ENCODE peak calls at places on chromosomes 3 and 15, in six cellular contexts. C is ovary; L is GM23338; K is A549; R is tibial artery; I is CD8-positive, alpha-beta memory T cell. P is an unnamed sample.

GRCh38 chr3:30620402-30621360 is 14.3 kb downstream of the TGFBR2 start:
- DNase-seq in C (no peak), L (no peak), K (no peak), R (no peak), I (no peak), P (no peak)

GRCh38 chr3:197398301-197398878 is 100.0 kb upstream of the DLG1 start:
- DNase-seq in C (no peak), L (no peak), K (no peak), R (no peak), I (no peak), P (no peak)

GRCh38 chr3:11494131-11494916 is 149.4 kb downstream of the VGLL4 start:
- DNase-seq in C (peak; percentile 6), L (no peak), K (no peak), R (no peak), I (no peak), P (no peak)

GRCh38 chr3:39230453-39230852 is 38.1 kb upstream of the XIRP1 start:
- DNase-seq in C (no peak), L (no peak), K (no peak), R (no peak), I (no peak), P (no peak)

GRCh38 chr15:25525741-25526140 is 86.9 kb upstream of the UBE3A start:
- DNase-seq in C (no peak), L (no peak), K (no peak), R (no peak), I (no peak), P (no peak)

GRCh38 chr3:123870033-123870432 is 14.1 kb downstream of the MYLK start:
- DNase-seq in C (no peak), L (no peak), K (no peak), R (no peak), I (no peak), P (no peak)

GRCh38 chr3:175325440-175325839 is 466.3 kb downstream of the NAALADL2 start:
- DNase-seq in C (no peak), L (no peak), K (no peak), R (no peak), I (no peak), P (no peak)

GRCh38 chr3:155960060-155960459 is 89.6 kb downstream of the GMPS start:
- DNase-seq in C (no peak), L (no peak), K (no peak), R (no peak), I (no peak), P (no peak)

GRCh38 chr3:64111872-64112271 is 88.6 kb upstream of the PSMD6 start:
- DNase-seq in C (no peak), L (peak; percentile 23), K (no peak), R (no peak), I (no peak), P (peak; percentile 27)

GRCh38 chr3:161096771-161097367 is 8.3 kb downstream of the B3GALNT1 start:
- DNase-seq in C (no peak), L (peak; percentile 76), K (peak; percentile 3), R (no peak), I (no peak), P (peak; percentile 63)

GRCh38 chr3:88142094-88142624 is 7.6 kb upstream of the C3orf38 start:
- DNase-seq in C (no peak), L (no peak), K (no peak), R (no peak), I (no peak), P (no peak)

GRCh38 chr3:29949131-29949530 is 657.3 kb upstream of the TGFBR2 start:
- DNase-seq in C (no peak), L (no peak), K (no peak), R (no peak), I (no peak), P (no peak)

GRCh38 chr3:143203848-143204247 is 84.3 kb downstream of the CHST2 start:
- DNase-seq in C (no peak), L (no peak), K (no peak), R (no peak), I (no peak), P (no peak)

GRCh38 chr15:99283739-99284138 is 32.5 kb downstream of the LRRC28 start:
- DNase-seq in C (no peak), L (no peak), K (no peak), R (no peak), I (no peak), P (no peak)

GRCh38 chr15:74655424-74655823 is 39.8 kb downstream of the CLK3 start:
- DNase-seq in C (no peak), L (no peak), K (no peak), R (no peak), I (no peak), P (no peak)

GRCh38 chr3:131008326-131008725 is 18.3 kb downstream of the ASTE1 start:
- DNase-seq in C (no peak), L (no peak), K (no peak), R (no peak), I (no peak), P (no peak)

GRCh38 chr15:95715116-95715888 is 615.2 kb upstream of the NR2F2 start:
- DNase-seq in C (no peak), L (no peak), K (no peak), R (no peak), I (no peak), P (no peak)

GRCh38 chr15:77025941-77026411 is 31.1 kb downstream of the PSTPIP1 start:
- DNase-seq in C (peak; percentile 12), L (no peak), K (no peak), R (peak; percentile 56), I (no peak), P (no peak)

GRCh38 chr3:186181901-186182300 is 73.0 kb upstream of the ETV5 start:
- DNase-seq in C (no peak), L (no peak), K (no peak), R (no peak), I (no peak), P (no peak)

GRCh38 chr3:109336272-109336957 is 931 bp downstream of the DPPA4 start:
- DNase-seq in C (no peak), L (no peak), K (no peak), R (no peak), I (no peak), P (peak; percentile 79)

DNA sequence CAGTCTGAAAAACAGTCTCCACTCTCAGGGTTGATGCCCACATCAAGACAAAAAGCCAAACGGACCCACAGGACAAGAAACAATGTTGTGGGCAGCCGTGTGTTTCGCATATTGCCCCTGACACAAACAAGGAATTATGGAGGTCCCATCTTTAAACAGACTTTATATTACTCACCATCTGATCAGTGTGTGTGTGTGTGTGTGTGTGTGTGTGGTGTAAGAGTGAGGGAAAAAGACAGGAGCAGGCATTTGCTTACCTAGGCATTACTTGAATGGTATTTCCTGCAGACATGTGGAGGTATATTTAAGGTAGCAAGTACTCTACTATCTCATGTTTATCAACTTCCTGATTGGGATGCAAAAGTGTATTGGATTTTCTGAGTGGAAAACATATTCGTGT is 136.3 kb downstream of the TMCO5A start:
- DNase-seq in C (no peak), L (no peak), K (no peak), R (no peak), I (no peak), P (no peak)
- H3K4me1 ChIP-seq in C (peaks cover 3% of the 10 kb centered on the region), L (peaks cover 30% of the 10 kb centered on the region), K (peaks cover 25% of the 10 kb centered on the region), R (peaks cover 26% of the 10 kb centered on the region), I (no peaks in the 10 kb centered on the region), P (peaks cover 7% of the 10 kb centered on the region)

GRCh38 chr3:158770254-158771017 is 31.4 kb upstream of the MFSD1 start:
- DNase-seq in C (no peak), L (no peak), K (no peak), R (no peak), I (no peak), P (peak; percentile 47)

GRCh38 chr3:158771018-158771350 is 30.9 kb upstream of the MFSD1 start:
- DNase-seq in C (no peak), L (no peak), K (no peak), R (no peak), I (no peak), P (no peak)

GRCh38 chr3:158769519-158770253 is 32.2 kb upstream of the MFSD1 start:
- DNase-seq in C (no peak), L (no peak), K (no peak), R (no peak), I (no peak), P (no peak)

GRCh38 chr3:158768361-158768787 is 33.5 kb upstream of the MFSD1 start:
- DNase-seq in C (peak; percentile 68), L (peak; percentile 64), K (peak; percentile 35), R (peak; percentile 78), I (no peak), P (peak; percentile 52)

DNA sequence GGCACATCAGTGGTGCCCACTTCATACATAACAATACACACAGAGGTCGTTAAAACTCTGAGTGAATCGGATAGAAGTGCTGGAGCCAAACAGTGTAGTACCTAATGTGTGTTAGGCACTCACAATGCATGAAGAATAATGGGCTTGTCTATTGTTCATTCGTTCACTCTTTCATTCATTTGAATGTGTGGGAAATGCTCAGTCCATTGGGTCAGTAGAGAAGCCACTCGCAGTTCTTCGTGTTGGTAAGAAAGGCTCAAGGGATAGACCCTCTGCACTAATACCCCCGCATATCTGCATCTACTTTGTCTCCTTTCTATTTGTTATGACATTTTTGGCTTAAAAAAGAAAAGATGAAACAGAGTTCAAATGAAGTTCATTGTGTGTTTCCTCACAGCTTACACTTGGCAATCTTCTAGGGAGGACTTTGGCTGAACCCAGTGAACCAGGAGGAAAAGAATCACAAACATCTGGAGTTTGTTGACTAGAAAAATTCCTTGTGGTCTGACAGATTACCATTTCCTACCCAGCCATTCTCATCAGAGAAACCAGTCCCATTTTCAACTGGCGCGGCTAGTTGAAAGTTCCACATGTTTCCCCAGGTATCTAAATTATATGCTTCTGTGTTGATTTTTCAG is 32.9 kb upstream of the MFSD1 start:
- DNase-seq in C (peak; percentile 66), L (no peak), K (no peak), R (no peak), I (no peak), P (no peak)
- H3K4me1 ChIP-seq in C (peaks cover 18% of the 10 kb centered on the region), L (peaks cover 5% of the 10 kb centered on the region), K (peaks cover 78% of the 10 kb centered on the region), R (peaks cover 41% of the 10 kb centered on the region), I (no peaks in the 10 kb centered on the region), P (no peaks in the 10 kb centered on the region)

GRCh38 chr3:103960819-103961218 is 1405.9 kb upstream of the ALCAM start:
- DNase-seq in C (no peak), L (no peak), K (no peak), R (no peak), I (no peak), P (no peak)
- H3K4me1 ChIP-seq in C (no peaks in the 10 kb centered on the region), L (no peaks in the 10 kb centered on the region), K (no peaks in the 10 kb centered on the region), R (no peaks in the 10 kb centered on the region), I (no peaks in the 10 kb centered on the region), P (no peaks in the 10 kb centered on the region)

DNA sequence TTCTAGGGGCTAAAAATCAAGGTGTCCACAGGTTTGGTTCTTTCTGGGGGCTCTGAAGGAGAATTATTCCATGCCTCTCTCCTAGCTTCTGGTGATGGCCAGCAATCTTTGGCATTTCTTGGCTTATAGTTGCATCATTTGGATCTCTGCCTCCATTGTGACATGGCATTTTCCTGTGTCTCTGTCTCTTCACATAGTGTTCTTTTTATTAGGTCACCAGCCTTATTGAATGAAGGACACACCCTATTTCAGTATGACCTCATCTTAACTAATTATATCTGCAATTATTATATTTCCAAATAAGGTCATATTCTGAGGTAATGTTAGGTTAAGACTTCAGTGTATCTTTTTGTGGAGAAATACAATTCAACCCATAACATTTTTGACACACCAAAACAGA is 3.2 kb upstream of the GBE1 start:
- DNase-seq in C (no peak), L (no peak), K (no peak), R (no peak), I (no peak), P (no peak)
- H3K4me1 ChIP-seq in C (peaks cover 3% of the 10 kb centered on the region), L (peaks cover 7% of the 10 kb centered on the region), K (peaks cover 15% of the 10 kb centered on the region), R (peaks cover 14% of the 10 kb centered on the region), I (peaks cover 15% of the 10 kb centered on the region), P (peaks cover 2% of the 10 kb centered on the region)

GRCh38 chr3:50257990-50258389 is 11.0 kb upstream of the SEMA3B start:
- DNase-seq in C (no peak), L (no peak), K (no peak), R (no peak), I (no peak), P (no peak)
- H3K4me1 ChIP-seq in C (peaks cover 15% of the 10 kb centered on the region), L (peaks cover 16% of the 10 kb centered on the region), K (peaks cover 16% of the 10 kb centered on the region), R (peaks cover 44% of the 10 kb centered on the region), I (peaks cover 5% of the 10 kb centered on the region), P (no peaks in the 10 kb centered on the region)